ENCODE peak calls at places on chromosome 1, in ten cellular contexts. One of them, this sample, is unnamed.

GRCh38 chr1:10339815-10340214 is 59.0 kb upstream of the PGD start:
- DNase-seq in suprapubic skin: no peak
- DNase-seq in A549: peak; percentile 30
- DNase-seq in ovary: no peak
- DNase-seq in IMR-90: peak; percentile 62
- DNase-seq in uterus: peak; percentile 24
- DNase-seq in heart left ventricle: peak; percentile 68
- DNase-seq in sigmoid colon: no peak
- DNase-seq in right lobe of liver: peak; percentile 25
- DNase-seq in transverse colon: peak; percentile 10
- DNase-seq in this sample: no peak

GRCh38 chr1:76266762-76267161 is 192.2 kb downstream of the ST6GALNAC3 start:
- DNase-seq in A549: no peak
- DNase-seq in uterus: no peak
- DNase-seq in heart left ventricle: no peak
- DNase-seq in transverse colon: no peak
- DNase-seq in right lobe of liver: no peak
- DNase-seq in sigmoid colon: no peak
- DNase-seq in ovary: no peak
- DNase-seq in suprapubic skin: no peak
- DNase-seq in IMR-90: no peak
- DNase-seq in this sample: no peak

GRCh38 chr1:238951809-238952208 is 434.6 kb upstream of the CHRM3 start:
- DNase-seq in suprapubic skin: no peak
- DNase-seq in A549: peak; percentile 10
- DNase-seq in ovary: no peak
- DNase-seq in heart left ventricle: no peak
- DNase-seq in IMR-90: peak; percentile 33
- DNase-seq in uterus: no peak
- DNase-seq in right lobe of liver: no peak
- DNase-seq in sigmoid colon: no peak
- DNase-seq in transverse colon: no peak
- DNase-seq in this sample: peak; percentile 20

GRCh38 chr1:198088360-198089071 is 68.3 kb upstream of the NEK7 start:
- DNase-seq in ovary: no peak
- DNase-seq in IMR-90: peak; percentile 75
- DNase-seq in transverse colon: no peak
- DNase-seq in uterus: no peak
- DNase-seq in suprapubic skin: no peak
- DNase-seq in A549: peak; percentile 29
- DNase-seq in heart left ventricle: no peak
- DNase-seq in sigmoid colon: no peak
- DNase-seq in right lobe of liver: no peak
- DNase-seq in this sample: peak; percentile 26

GRCh38 chr1:151193856-151194255 is 3.9 kb upstream of the VPS72 start:
- DNase-seq in A549: peak; percentile 44
- DNase-seq in suprapubic skin: no peak
- DNase-seq in uterus: no peak
- DNase-seq in sigmoid colon: no peak
- DNase-seq in heart left ventricle: no peak
- DNase-seq in IMR-90: no peak
- DNase-seq in ovary: no peak
- DNase-seq in transverse colon: no peak
- DNase-seq in right lobe of liver: no peak
- DNase-seq in this sample: no peak

GRCh38 chr1:112496290-112496689 is 12.5 kb upstream of the WNT2B start:
- DNase-seq in uterus: no peak
- DNase-seq in ovary: no peak
- DNase-seq in sigmoid colon: no peak
- DNase-seq in A549: no peak
- DNase-seq in suprapubic skin: no peak
- DNase-seq in IMR-90: peak; percentile 36
- DNase-seq in heart left ventricle: no peak
- DNase-seq in right lobe of liver: no peak
- DNase-seq in transverse colon: no peak
- DNase-seq in this sample: no peak

GRCh38 chr1:225987491-225988316 is 11.4 kb downstream of the SDE2 start:
- DNase-seq in heart left ventricle: no peak
- DNase-seq in suprapubic skin: no peak
- DNase-seq in A549: peak; percentile 58
- DNase-seq in sigmoid colon: no peak
- DNase-seq in right lobe of liver: no peak
- DNase-seq in ovary: no peak
- DNase-seq in IMR-90: peak; percentile 59
- DNase-seq in transverse colon: no peak
- DNase-seq in uterus: no peak
- DNase-seq in this sample: no peak

GRCh38 chr1:6969106-6969505 is 183.9 kb downstream of the CAMTA1 start:
- DNase-seq in IMR-90: peak; percentile 52
- DNase-seq in right lobe of liver: no peak
- DNase-seq in A549: no peak
- DNase-seq in sigmoid colon: no peak
- DNase-seq in ovary: no peak
- DNase-seq in suprapubic skin: no peak
- DNase-seq in uterus: no peak
- DNase-seq in transverse colon: no peak
- DNase-seq in heart left ventricle: no peak
- DNase-seq in this sample: no peak

GRCh38 chr1:20634594-20635084 is 1.4 kb downstream of the PINK1 start:
- DNase-seq in sigmoid colon: no peak
- DNase-seq in transverse colon: peak; percentile 59
- DNase-seq in IMR-90: peak; percentile 25
- DNase-seq in ovary: no peak
- DNase-seq in heart left ventricle: peak; percentile 71
- DNase-seq in right lobe of liver: peak; percentile 57
- DNase-seq in uterus: no peak
- DNase-seq in A549: no peak
- DNase-seq in suprapubic skin: no peak
- DNase-seq in this sample: peak; percentile 83

GRCh38 chr1:22411589-22411988 is 40.1 kb upstream of the ZBTB40 start:
- DNase-seq in ovary: no peak
- DNase-seq in sigmoid colon: no peak
- DNase-seq in A549: no peak
- DNase-seq in uterus: no peak
- DNase-seq in IMR-90: no peak
- DNase-seq in transverse colon: no peak
- DNase-seq in right lobe of liver: no peak
- DNase-seq in suprapubic skin: no peak
- DNase-seq in heart left ventricle: no peak
- DNase-seq in this sample: no peak

GRCh38 chr1:22412932-22413727 is 38.5 kb upstream of the ZBTB40 start:
- DNase-seq in sigmoid colon: no peak
- DNase-seq in IMR-90: peak; percentile 17
- DNase-seq in ovary: no peak
- DNase-seq in A549: no peak
- DNase-seq in right lobe of liver: no peak
- DNase-seq in transverse colon: no peak
- DNase-seq in suprapubic skin: no peak
- DNase-seq in heart left ventricle: no peak
- DNase-seq in uterus: no peak
- DNase-seq in this sample: peak; percentile 60

GRCh38 chr1:22414244-22414751 is 37.4 kb upstream of the ZBTB40 start:
- DNase-seq in heart left ventricle: no peak
- DNase-seq in sigmoid colon: no peak
- DNase-seq in right lobe of liver: peak; percentile 69
- DNase-seq in ovary: peak; percentile 60
- DNase-seq in A549: peak; percentile 84
- DNase-seq in transverse colon: peak; percentile 33
- DNase-seq in uterus: no peak
- DNase-seq in suprapubic skin: no peak
- DNase-seq in IMR-90: peak; percentile 39
- DNase-seq in this sample: peak; percentile 93

GRCh38 chr1:22415489-22415888 is 36.2 kb upstream of the ZBTB40 start:
- DNase-seq in sigmoid colon: no peak
- DNase-seq in heart left ventricle: no peak
- DNase-seq in A549: no peak
- DNase-seq in ovary: no peak
- DNase-seq in IMR-90: no peak
- DNase-seq in transverse colon: no peak
- DNase-seq in suprapubic skin: no peak
- DNase-seq in right lobe of liver: no peak
- DNase-seq in uterus: no peak
- DNase-seq in this sample: no peak

DNA sequence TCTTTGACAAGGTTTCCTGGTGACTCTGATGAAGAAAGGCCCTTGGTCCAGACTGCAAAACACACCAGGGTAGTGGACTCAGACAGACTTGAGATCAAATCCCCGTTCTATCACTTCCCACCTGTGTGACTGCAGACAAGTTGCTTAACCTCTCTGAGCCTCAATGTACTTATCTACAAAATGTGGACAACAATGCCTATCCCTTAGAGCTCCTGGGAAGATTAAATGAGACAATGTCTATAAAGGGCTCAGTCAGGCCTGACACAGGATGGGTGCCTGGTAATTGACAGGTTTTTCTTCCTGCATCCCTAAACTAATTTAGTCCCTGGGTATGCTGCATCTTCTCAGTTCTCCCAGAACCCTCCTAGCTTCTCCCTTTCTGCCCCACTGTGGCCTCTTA is 37.9 kb upstream of the ZBTB40 start:
- DNase-seq in heart left ventricle: no peak
- DNase-seq in sigmoid colon: no peak
- DNase-seq in ovary: no peak
- DNase-seq in IMR-90: no peak
- DNase-seq in transverse colon: no peak
- DNase-seq in suprapubic skin: no peak
- DNase-seq in A549: no peak
- DNase-seq in uterus: no peak
- DNase-seq in right lobe of liver: no peak
- DNase-seq in this sample: no peak
- H3K4me1 ChIP-seq in heart left ventricle: peaks cover 10% of the 10 kb centered on the region
- H3K4me1 ChIP-seq in sigmoid colon: peaks cover 7% of the 10 kb centered on the region
- H3K4me1 ChIP-seq in ovary: no peaks in the 10 kb centered on the region
- H3K4me1 ChIP-seq in IMR-90: peaks cover 15% of the 10 kb centered on the region
- H3K4me1 ChIP-seq in transverse colon: peaks cover 16% of the 10 kb centered on the region
- H3K4me1 ChIP-seq in suprapubic skin: peaks cover 8% of the 10 kb centered on the region
- H3K4me1 ChIP-seq in A549: peaks cover 34% of the 10 kb centered on the region
- H3K4me1 ChIP-seq in uterus: no peaks in the 10 kb centered on the region
- H3K4me1 ChIP-seq in right lobe of liver: no peaks in the 10 kb centered on the region
- H3K4me1 ChIP-seq in this sample: peaks cover 19% of the 10 kb centered on the region

GRCh38 chr1:61192666-61193325 is 110.4 kb downstream of the NFIA start:
- DNase-seq in IMR-90: no peak
- DNase-seq in heart left ventricle: no peak
- DNase-seq in sigmoid colon: no peak
- DNase-seq in ovary: no peak
- DNase-seq in transverse colon: no peak
- DNase-seq in suprapubic skin: no peak
- DNase-seq in A549: no peak
- DNase-seq in uterus: no peak
- DNase-seq in right lobe of liver: no peak
- DNase-seq in this sample: no peak
- TF ChIP-seq POLR2A in IMR-90: no peak
- TF ChIP-seq POLR2A in heart left ventricle: no peak
- TF ChIP-seq POLR2A in sigmoid colon: no peak
- TF ChIP-seq POLR2A in ovary: no peak
- TF ChIP-seq POLR2A in transverse colon: no peak
- TF ChIP-seq POLR2A in suprapubic skin: no peak
- TF ChIP-seq POLR2A in A549: no peak
- TF ChIP-seq POLR2A in uterus: no peak
- TF ChIP-seq POLR2A in right lobe of liver: no peak
- TF ChIP-seq POLR2A in this sample: no peak

GRCh38 chr1:44672254-44672955 is 1.9 kb downstream of the TMEM53 start:
- DNase-seq in A549: no peak
- DNase-seq in suprapubic skin: no peak
- DNase-seq in sigmoid colon: no peak
- DNase-seq in heart left ventricle: peak; percentile 50
- DNase-seq in transverse colon: no peak
- DNase-seq in IMR-90: peak; percentile 44
- DNase-seq in right lobe of liver: no peak
- DNase-seq in uterus: no peak
- DNase-seq in ovary: no peak
- DNase-seq in this sample: no peak

GRCh38 chr1:44675186-44675585 is 672 bp downstream of the ARMH1 start:
- DNase-seq in suprapubic skin: no peak
- DNase-seq in heart left ventricle: peak; percentile 18
- DNase-seq in IMR-90: no peak
- DNase-seq in uterus: no peak
- DNase-seq in transverse colon: no peak
- DNase-seq in right lobe of liver: no peak
- DNase-seq in A549: no peak
- DNase-seq in sigmoid colon: no peak
- DNase-seq in ovary: no peak
- DNase-seq in this sample: no peak

GRCh38 chr1:44674113-44675000 is at the start of the genes ARMH1 and TMEM53:
- DNase-seq in A549: peak; percentile 98
- DNase-seq in sigmoid colon: peak; percentile 100
- DNase-seq in uterus: peak; percentile 100
- DNase-seq in suprapubic skin: peak; percentile 99
- DNase-seq in IMR-90: peak; percentile 98
- DNase-seq in heart left ventricle: peak; percentile 100
- DNase-seq in transverse colon: peak; percentile 99
- DNase-seq in ovary: peak; percentile 100
- DNase-seq in right lobe of liver: peak; percentile 99
- DNase-seq in this sample: peak; percentile 99

GRCh38 chr1:44673675-44674112 is 587 bp downstream of the TMEM53 start:
- DNase-seq in uterus: no peak
- DNase-seq in suprapubic skin: no peak
- DNase-seq in heart left ventricle: no peak
- DNase-seq in sigmoid colon: no peak
- DNase-seq in IMR-90: no peak
- DNase-seq in ovary: no peak
- DNase-seq in transverse colon: no peak
- DNase-seq in A549: no peak
- DNase-seq in right lobe of liver: no peak
- DNase-seq in this sample: no peak

DNA sequence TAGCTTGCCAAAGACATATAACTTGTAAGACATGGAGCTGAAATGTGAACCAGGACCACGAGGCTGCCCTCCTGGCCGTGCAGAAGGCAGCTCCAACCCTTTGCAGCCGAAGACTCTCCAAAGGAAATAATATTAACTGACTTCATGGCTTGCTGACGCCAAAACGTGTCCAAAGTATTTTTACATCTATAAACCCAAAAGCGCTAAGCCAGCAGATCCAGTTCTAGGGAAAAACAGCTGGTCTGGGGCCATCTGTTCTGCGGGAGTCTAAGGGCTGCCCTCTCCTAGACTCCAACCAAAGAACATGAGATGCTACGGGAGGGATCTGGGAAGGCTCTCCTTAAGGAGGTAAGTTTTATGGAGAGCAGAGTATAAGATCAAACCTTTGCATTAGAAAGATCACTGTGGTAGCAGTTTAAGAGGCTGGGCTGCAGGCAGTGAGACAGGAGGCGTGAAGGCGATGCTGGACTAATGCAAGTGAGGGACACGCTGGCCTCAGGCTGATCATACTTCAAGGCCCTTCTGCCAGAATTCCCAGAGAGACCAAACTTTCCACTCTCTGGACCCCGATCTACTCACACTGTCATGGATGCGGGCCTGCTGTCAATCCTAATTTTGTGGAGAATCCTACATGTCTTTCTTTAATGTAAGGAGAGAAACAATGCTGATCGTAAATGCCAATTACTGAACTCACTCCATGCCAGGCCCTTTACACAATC is 1.2 kb downstream of the TMEM53 start:
- DNase-seq in ovary: no peak
- DNase-seq in A549: no peak
- DNase-seq in heart left ventricle: no peak
- DNase-seq in uterus: no peak
- DNase-seq in right lobe of liver: no peak
- DNase-seq in suprapubic skin: no peak
- DNase-seq in transverse colon: no peak
- DNase-seq in IMR-90: no peak
- DNase-seq in sigmoid colon: no peak
- DNase-seq in this sample: no peak
- H3K4me1 ChIP-seq in ovary: peaks cover 13% of the 10 kb centered on the region
- H3K4me1 ChIP-seq in A549: peaks cover 25% of the 10 kb centered on the region
- H3K4me1 ChIP-seq in heart left ventricle: peaks cover 32% of the 10 kb centered on the region
- H3K4me1 ChIP-seq in uterus: no peaks in the 10 kb centered on the region
- H3K4me1 ChIP-seq in right lobe of liver: peaks cover 7% of the 10 kb centered on the region
- H3K4me1 ChIP-seq in suprapubic skin: peaks cover 47% of the 10 kb centered on the region
- H3K4me1 ChIP-seq in transverse colon: peaks cover 50% of the 10 kb centered on the region
- H3K4me1 ChIP-seq in IMR-90: peaks cover 6% of the 10 kb centered on the region
- H3K4me1 ChIP-seq in sigmoid colon: peaks cover 31% of the 10 kb centered on the region
- H3K4me1 ChIP-seq in this sample: peaks cover 33% of the 10 kb centered on the region

GRCh38 chr1:89901957-89902669 is 81.3 kb downstream of the LRRC8D start:
- DNase-seq in suprapubic skin: no peak
- DNase-seq in uterus: no peak
- DNase-seq in A549: no peak
- DNase-seq in ovary: no peak
- DNase-seq in IMR-90: no peak
- DNase-seq in right lobe of liver: no peak
- DNase-seq in sigmoid colon: no peak
- DNase-seq in transverse colon: no peak
- DNase-seq in heart left ventricle: no peak
- DNase-seq in this sample: no peak
- TF ChIP-seq POLR2A in suprapubic skin: no peak
- TF ChIP-seq POLR2A in uterus: no peak
- TF ChIP-seq POLR2A in A549: no peak
- TF ChIP-seq POLR2A in ovary: no peak
- TF ChIP-seq POLR2A in IMR-90: no peak
- TF ChIP-seq POLR2A in right lobe of liver: no peak
- TF ChIP-seq POLR2A in sigmoid colon: no peak
- TF ChIP-seq POLR2A in transverse colon: no peak
- TF ChIP-seq POLR2A in heart left ventricle: no peak
- TF ChIP-seq POLR2A in this sample: no peak